ENCODE peak calls at places on chromosomes 16 and 17, in four cellular contexts. E is caudate nucleus; F is HS-5; O is stimulated activated CD4-positive, alpha-beta T cell treated with anti-CD3 and anti-CD28 coated beads, Interleukin-15, amount 100 ng/mL, for 24 hours. W is an unnamed sample.

GRCh38 chr16:54926166-54926838 is 4.4 kb upstream of the IRX5 start:
- DNase-seq in F (no peak), O (no peak), E (no peak), W (no peak)

GRCh38 chr17:38741853-38742421 is 6.2 kb downstream of the PCGF2 start:
- DNase-seq in E (no peak), O (no peak), F (no peak), W (no peak)

GRCh38 chr17:601462-602303 is 113.0 kb downstream of the VPS53 start:
- DNase-seq in O (no peak), E (no peak), F (no peak), W (no peak)

GRCh38 chr17:78664476-78665384 is 87.5 kb upstream of the DNAH17 start:
- DNase-seq in E (no peak), F (no peak), O (no peak), W (no peak)

GRCh38 chr17:43324205-43324893 is 74.4 kb upstream of the ARL4D start:
- DNase-seq in O (no peak), F (no peak), E (no peak), W (no peak)

GRCh38 chr17:76789235-76789788 is 51.4 kb downstream of the MFSD11 start:
- DNase-seq in F (no peak), O (no peak), E (no peak), W (no peak)

GRCh38 chr17:40320771-40321501 is 12.0 kb downstream of the RARA start:
- DNase-seq in E (no peak), O (peak), F (no peak), W (no peak)

GRCh38 chr16:87032554-87032953 is 284.6 kb downstream of the C16orf95 start:
- DNase-seq in F (no peak), O (no peak), E (no peak), W (no peak)

GRCh38 chr16:2609827-2610470 is 72.1 kb downstream of the PDPK1 start:
- DNase-seq in O (no peak), E (no peak), F (no peak), W (no peak)

GRCh38 chr17:16027708-16028584 is 28.3 kb downstream of the TTC19 start:
- DNase-seq in O (peak), F (peak), E (no peak), W (peak)

GRCh38 chr16:67841816-67842508 is at the start of gene THAP11:
- DNase-seq in F (peak), E (peak), O (peak), W (peak)

GRCh38 chr16:19291459-19291858 is 5.9 kb downstream of the CLEC19A start:
- DNase-seq in O (peak), E (peak), F (no peak), W (no peak)

GRCh38 chr17:81309140-81309858 is 14.2 kb upstream of the SLC38A10 start:
- DNase-seq in O (peak), F (no peak), E (no peak), W (peak)

GRCh38 chr16:53948326-53948725 is 244.4 kb downstream of the FTO start:
- DNase-seq in O (no peak), F (no peak), E (no peak), W (no peak)

GRCh38 chr16:8594149-8594666 is 3.9 kb upstream of the TMEM114 start:
- DNase-seq in O (no peak), E (no peak), F (no peak), W (no peak)

GRCh38 chr17:76054112-76054476 is 18.2 kb downstream of the SRP68 start:
- DNase-seq in O (no peak), F (no peak), E (no peak), W (no peak)

GRCh38 chr16:85400305-85401205 is 212.6 kb upstream of the GSE1 start:
- DNase-seq in F (no peak), O (no peak), E (no peak), W (no peak)

GRCh38 chr17:31627960-31628359 is 231.1 kb downstream of the COPRS start:
- DNase-seq in E (no peak), O (no peak), F (peak), W (peak)

GRCh38 chr17:58333396-58334207 is 5.0 kb upstream of the TSPOAP1 start:
- DNase-seq in O (peak), F (no peak), E (no peak), W (no peak)

GRCh38 chr17:64146418-64147109 is 16.6 kb upstream of the ERN1 start:
- DNase-seq in E (no peak), O (no peak), F (no peak), W (no peak)

GRCh38 chr16:59773330-59773729 is 1039.2 kb upstream of the GOT2 start:
- DNase-seq in F (no peak), O (no peak), E (no peak), W (no peak)

GRCh38 chr17:45927247-45927646 is 32.9 kb downstream of the MAPT start:
- DNase-seq in O (no peak), F (no peak), E (no peak), W (no peak)

GRCh38 chr17:43701318-43701743 is 39.6 kb upstream of the MEOX1 start:
- DNase-seq in E (no peak), F (no peak), O (peak), W (peak)